ENCODE peak calls at places on chromosome 6, in four cellular contexts. One of them, this sample, is unnamed.

GRCh38 chr6:152225231-152225934 is 411.8 kb downstream of the SYNE1 start:
- DNase-seq in AG10803: peak
- DNase-seq in Panc1: no peak
- DNase-seq in CD8-positive, alpha-beta T cell: no peak
- DNase-seq in this sample: no peak

GRCh38 chr6:32692019-32692418 is 25.6 kb upstream of the HLA-DQB1 start:
- DNase-seq in AG10803: no peak
- DNase-seq in Panc1: peak
- DNase-seq in CD8-positive, alpha-beta T cell: peak
- DNase-seq in this sample: no peak

GRCh38 chr6:82363368-82364086 is at the start of gene TPBG:
- DNase-seq in AG10803: peak
- DNase-seq in Panc1: peak
- DNase-seq in CD8-positive, alpha-beta T cell: no peak
- DNase-seq in this sample: peak

GRCh38 chr6:71402101-71402500 is 113.5 kb downstream of the OGFRL1 start:
- DNase-seq in AG10803: no peak
- DNase-seq in Panc1: no peak
- DNase-seq in CD8-positive, alpha-beta T cell: no peak
- DNase-seq in this sample: no peak

GRCh38 chr6:38337819-38338465 is 301.8 kb downstream of the BTBD9 start:
- DNase-seq in AG10803: peak
- DNase-seq in Panc1: peak
- DNase-seq in CD8-positive, alpha-beta T cell: no peak
- DNase-seq in this sample: no peak

GRCh38 chr6:84193140-84193708 is 34.2 kb downstream of the CEP162 start:
- DNase-seq in AG10803: peak
- DNase-seq in Panc1: peak
- DNase-seq in CD8-positive, alpha-beta T cell: no peak
- DNase-seq in this sample: no peak

GRCh38 chr6:46323312-46323965 is 152.7 kb upstream of the ENPP5 start:
- DNase-seq in AG10803: peak
- DNase-seq in Panc1: no peak
- DNase-seq in CD8-positive, alpha-beta T cell: no peak
- DNase-seq in this sample: no peak

GRCh38 chr6:156269751-156270369 is 507.3 kb upstream of the ARID1B start:
- DNase-seq in AG10803: no peak
- DNase-seq in Panc1: no peak
- DNase-seq in CD8-positive, alpha-beta T cell: peak
- DNase-seq in this sample: no peak

GRCh38 chr6:44264154-44265002 is 973 bp downstream of the NFKBIE start:
- DNase-seq in AG10803: no peak
- DNase-seq in Panc1: no peak
- DNase-seq in CD8-positive, alpha-beta T cell: peak
- DNase-seq in this sample: no peak

GRCh38 chr6:151808331-151809241 is 1.1 kb downstream of the ESR1 start:
- DNase-seq in AG10803: no peak
- DNase-seq in Panc1: no peak
- DNase-seq in CD8-positive, alpha-beta T cell: no peak
- DNase-seq in this sample: no peak

GRCh38 chr6:75210885-75211739 is 5.3 kb upstream of the COL12A1 start:
- DNase-seq in AG10803: peak
- DNase-seq in Panc1: no peak
- DNase-seq in CD8-positive, alpha-beta T cell: peak
- DNase-seq in this sample: peak

GRCh38 chr6:75215291-75215690 is 9.4 kb upstream of the COL12A1 start:
- DNase-seq in AG10803: no peak
- DNase-seq in Panc1: no peak
- DNase-seq in CD8-positive, alpha-beta T cell: no peak
- DNase-seq in this sample: no peak

GRCh38 chr6:75211920-75212590 is 6.2 kb upstream of the COL12A1 start:
- DNase-seq in AG10803: no peak
- DNase-seq in Panc1: no peak
- DNase-seq in CD8-positive, alpha-beta T cell: no peak
- DNase-seq in this sample: no peak

GRCh38 chr6:75213732-75214131 is 7.9 kb upstream of the COL12A1 start:
- DNase-seq in AG10803: no peak
- DNase-seq in Panc1: no peak
- DNase-seq in CD8-positive, alpha-beta T cell: no peak
- DNase-seq in this sample: no peak

DNA sequence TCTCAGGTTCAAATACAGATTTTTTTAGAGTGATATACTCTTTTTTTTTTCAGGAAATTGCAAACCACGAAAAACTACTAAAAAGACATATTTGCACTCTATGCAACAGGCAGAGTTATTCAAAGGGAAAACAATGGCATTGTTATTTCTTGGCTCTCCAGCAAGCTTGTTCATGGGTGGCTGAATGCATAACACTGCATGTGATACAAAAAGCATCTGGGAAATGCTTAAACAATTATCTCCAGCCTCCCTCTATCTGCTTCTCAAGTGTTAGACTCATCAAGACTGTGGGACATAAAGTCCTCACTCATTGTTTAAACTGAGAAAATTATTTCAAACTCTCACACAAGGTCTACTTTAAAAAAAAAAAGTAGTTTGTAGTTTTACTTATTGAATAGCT is 7.3 kb upstream of the COL12A1 start:
- DNase-seq in AG10803: peak
- DNase-seq in Panc1: no peak
- DNase-seq in CD8-positive, alpha-beta T cell: no peak
- DNase-seq in this sample: no peak
- TF ChIP-seq CTCF in AG10803: no peak
- TF ChIP-seq CTCF in Panc1: no peak
- TF ChIP-seq CTCF in CD8-positive, alpha-beta T cell: no peak
- TF ChIP-seq CTCF in this sample: no peak

GRCh38 chr6:167706313-167707109 is 120.2 kb upstream of the AFDN start:
- DNase-seq in AG10803: no peak
- DNase-seq in Panc1: no peak
- DNase-seq in CD8-positive, alpha-beta T cell: peak
- DNase-seq in this sample: no peak
- TF ChIP-seq CTCF in AG10803: no peak
- TF ChIP-seq CTCF in Panc1: no peak
- TF ChIP-seq CTCF in CD8-positive, alpha-beta T cell: no peak
- TF ChIP-seq CTCF in this sample: no peak

DNA sequence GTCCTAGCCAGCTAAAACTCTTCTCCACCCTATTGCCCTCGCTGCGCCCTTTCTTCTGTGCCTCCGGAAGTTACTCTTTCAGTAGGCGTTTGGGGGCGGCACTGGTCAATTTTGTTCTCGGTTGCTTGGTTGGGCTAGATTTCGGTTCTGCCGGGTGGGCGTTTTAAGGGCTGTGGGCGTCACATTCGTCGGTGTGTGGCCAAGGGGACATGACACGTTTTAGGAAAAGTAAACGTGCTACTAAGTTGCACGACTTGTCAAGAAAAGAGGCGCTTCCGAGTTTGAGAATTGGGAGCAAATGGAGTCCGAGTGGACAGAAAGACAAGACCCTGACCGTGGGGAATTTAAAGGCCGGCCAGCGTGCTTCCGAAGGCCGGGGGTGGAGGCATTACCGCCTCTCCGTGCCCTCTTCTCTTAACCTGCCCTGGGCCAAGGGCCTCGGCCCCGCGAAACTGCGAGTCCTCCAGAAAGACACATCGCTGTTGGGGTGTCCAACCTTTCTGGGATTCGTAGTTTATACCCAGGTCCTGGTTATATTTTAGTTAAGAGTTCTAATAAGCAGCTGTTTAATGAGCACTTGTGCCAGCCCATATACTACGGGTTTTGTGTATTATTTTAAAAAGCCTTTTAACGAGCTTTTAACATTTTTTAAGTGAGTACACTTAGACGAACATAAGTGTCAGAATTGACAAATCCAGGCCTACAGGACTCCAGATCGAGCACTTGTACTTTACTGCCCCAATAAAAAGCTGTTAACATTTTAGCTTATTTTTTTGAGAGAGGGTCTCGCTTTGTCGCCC is 664 bp upstream of the BAG6 start:
- DNase-seq in AG10803: no peak
- DNase-seq in Panc1: no peak
- DNase-seq in CD8-positive, alpha-beta T cell: no peak
- DNase-seq in this sample: no peak
- TF ChIP-seq CTCF in AG10803: peak
- TF ChIP-seq CTCF in Panc1: no peak
- TF ChIP-seq CTCF in CD8-positive, alpha-beta T cell: no peak
- TF ChIP-seq CTCF in this sample: no peak

GRCh38 chr6:166997768-166998255 is 1.4 kb upstream of the CEP43 start:
- DNase-seq in AG10803: peak
- DNase-seq in Panc1: peak
- DNase-seq in CD8-positive, alpha-beta T cell: peak
- DNase-seq in this sample: peak
- TF ChIP-seq CTCF in AG10803: peak
- TF ChIP-seq CTCF in Panc1: peak
- TF ChIP-seq CTCF in CD8-positive, alpha-beta T cell: no peak
- TF ChIP-seq CTCF in this sample: peak

GRCh38 chr6:169961772-169962561 is 210.5 kb downstream of the ERMARD start:
- DNase-seq in AG10803: no peak
- DNase-seq in Panc1: no peak
- DNase-seq in CD8-positive, alpha-beta T cell: peak
- DNase-seq in this sample: peak
- TF ChIP-seq CTCF in AG10803: no peak
- TF ChIP-seq CTCF in Panc1: no peak
- TF ChIP-seq CTCF in CD8-positive, alpha-beta T cell: peak
- TF ChIP-seq CTCF in this sample: peak

DNA sequence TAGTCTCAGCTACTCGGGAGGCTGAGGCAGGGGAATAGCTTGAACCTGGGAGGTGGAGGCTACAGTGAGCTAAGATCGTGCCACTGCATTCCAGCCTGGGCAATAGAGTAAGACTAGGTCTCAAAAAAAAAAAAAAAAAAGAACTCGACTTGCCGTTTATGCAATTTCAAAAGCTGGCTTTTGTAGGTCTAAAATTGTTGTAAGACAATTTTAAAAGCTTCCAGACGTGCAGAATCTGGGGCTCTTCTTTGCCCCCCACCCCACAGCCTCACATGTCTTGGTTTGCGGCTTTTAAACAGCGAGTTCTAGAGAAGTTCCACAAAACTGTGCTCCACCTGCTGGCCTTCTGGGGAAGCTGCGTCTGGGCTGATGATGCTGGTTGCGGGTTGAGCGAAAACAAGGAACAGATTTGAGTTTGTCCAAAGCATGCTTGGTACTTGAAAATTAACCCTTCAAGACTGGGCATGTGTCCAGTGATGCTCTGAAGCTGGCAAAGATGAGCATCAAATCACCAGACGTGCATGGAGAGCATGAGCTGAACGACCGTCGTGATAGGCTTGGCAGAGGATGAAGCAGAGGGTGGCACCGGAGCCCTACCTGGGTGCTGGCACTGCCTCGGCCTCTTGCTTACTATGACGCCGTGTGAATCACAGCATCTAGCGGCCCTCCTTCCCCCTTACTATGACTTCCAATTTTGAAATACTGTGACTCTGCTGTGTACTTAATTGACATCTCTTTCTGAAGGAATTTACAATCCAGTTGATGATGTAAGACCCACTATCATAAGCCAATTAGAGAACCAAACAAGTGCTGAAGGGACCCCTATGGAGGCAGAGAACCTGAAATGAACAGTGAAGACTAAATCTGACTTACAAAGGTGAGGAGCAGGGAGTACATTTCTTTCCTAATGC is 171.4 kb downstream of the GMPR start:
- DNase-seq in AG10803: peak
- DNase-seq in Panc1: peak
- DNase-seq in CD8-positive, alpha-beta T cell: peak
- DNase-seq in this sample: peak
- TF ChIP-seq CTCF in AG10803: peak
- TF ChIP-seq CTCF in Panc1: peak
- TF ChIP-seq CTCF in CD8-positive, alpha-beta T cell: peak
- TF ChIP-seq CTCF in this sample: peak

DNA sequence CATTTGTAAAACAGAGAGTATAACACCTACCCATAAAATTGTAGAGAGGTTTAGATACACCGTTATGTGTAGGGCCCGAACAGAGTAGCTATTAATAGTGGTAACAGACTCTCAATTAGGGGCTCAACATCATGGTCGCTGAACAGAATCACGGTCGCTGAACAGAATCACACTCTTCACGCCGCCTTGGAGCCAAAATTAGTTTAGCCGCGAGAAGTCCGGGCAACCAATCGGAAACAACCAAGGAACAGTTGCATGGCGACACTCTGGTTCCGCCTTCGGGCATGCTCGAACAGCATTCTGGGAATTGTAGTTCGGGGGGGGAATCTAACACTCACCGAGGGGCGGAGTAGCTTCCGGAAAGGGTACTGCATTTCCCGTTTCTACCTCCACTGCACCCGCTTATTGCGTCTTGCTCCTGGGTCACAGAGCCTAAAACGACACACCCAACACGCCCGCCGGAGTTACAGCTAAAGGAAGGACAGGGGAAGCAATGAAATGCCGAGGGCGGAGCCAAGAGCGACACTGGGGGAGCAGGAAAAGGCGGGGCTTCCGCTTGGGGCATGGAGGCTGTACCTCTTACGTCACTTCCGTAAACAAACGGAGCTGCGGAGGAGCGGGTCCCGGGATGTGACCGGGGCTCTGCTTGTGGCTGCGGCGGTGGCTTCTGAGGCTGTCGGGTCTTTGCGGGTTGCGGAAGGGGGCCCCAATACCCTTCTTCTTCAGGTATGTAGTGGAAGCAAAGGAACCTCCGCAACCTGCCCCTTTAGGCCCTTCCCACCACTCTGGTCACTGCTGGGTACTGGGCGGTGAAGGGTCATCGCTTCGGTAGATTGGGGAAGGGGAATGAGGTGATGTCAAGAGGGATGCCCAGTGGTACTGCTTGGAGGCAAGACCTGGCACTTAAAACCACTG is at the start of gene CCDC28A:
- DNase-seq in AG10803: peak
- DNase-seq in Panc1: peak
- DNase-seq in CD8-positive, alpha-beta T cell: peak
- DNase-seq in this sample: peak
- TF ChIP-seq CTCF in AG10803: no peak
- TF ChIP-seq CTCF in Panc1: no peak
- TF ChIP-seq CTCF in CD8-positive, alpha-beta T cell: no peak
- TF ChIP-seq CTCF in this sample: no peak

GRCh38 chr6:111367393-111368088 is 115.5 kb downstream of the REV3L start:
- DNase-seq in AG10803: no peak
- DNase-seq in Panc1: no peak
- DNase-seq in CD8-positive, alpha-beta T cell: no peak
- DNase-seq in this sample: no peak

GRCh38 chr6:111358454-111358853 is 124.6 kb downstream of the REV3L start:
- DNase-seq in AG10803: no peak
- DNase-seq in Panc1: no peak
- DNase-seq in CD8-positive, alpha-beta T cell: no peak
- DNase-seq in this sample: no peak

GRCh38 chr6:111356551-111356950 is 126.5 kb downstream of the REV3L start:
- DNase-seq in AG10803: no peak
- DNase-seq in Panc1: no peak
- DNase-seq in CD8-positive, alpha-beta T cell: no peak
- DNase-seq in this sample: no peak

GRCh38 chr6:111357680-111358079 is 125.3 kb downstream of the REV3L start:
- DNase-seq in AG10803: peak
- DNase-seq in Panc1: no peak
- DNase-seq in CD8-positive, alpha-beta T cell: no peak
- DNase-seq in this sample: no peak

GRCh38 chr6:111361648-111362047 is 121.4 kb downstream of the REV3L start:
- DNase-seq in AG10803: peak
- DNase-seq in Panc1: peak
- DNase-seq in CD8-positive, alpha-beta T cell: no peak
- DNase-seq in this sample: peak
- TF ChIP-seq CTCF in AG10803: peak
- TF ChIP-seq CTCF in Panc1: peak
- TF ChIP-seq CTCF in CD8-positive, alpha-beta T cell: no peak
- TF ChIP-seq CTCF in this sample: peak

This sample was measured in neural crest cell.